ENCODE peak calls at places on chromosomes 3 and 15, in nine cellular contexts. B, V, P, U, H, A, L, X and S are unnamed samples.

GRCh38 chr3:52256622-52257021 is 11.1 kb downstream of the PPM1M start:
- DNase-seq in B (no peak), V (no peak), P (no peak), U (no peak), H (no peak), A (no peak), L (no peak), X (no peak), S (no peak)

GRCh38 chr15:70741107-70741511 is 22.2 kb downstream of the UACA start:
- DNase-seq in B (no peak), V (peak; percentile 69), P (no peak), U (peak; percentile 35), H (peak; percentile 16), A (no peak), L (no peak), X (no peak), S (no peak)

GRCh38 chr15:65957451-65957850 is 88.2 kb downstream of the RAB11A start:
- DNase-seq in B (no peak), V (no peak), P (no peak), U (no peak), H (no peak), A (no peak), L (no peak), X (no peak), S (no peak)

GRCh38 chr3:66403268-66403990 is 97.4 kb downstream of the LRIG1 start:
- DNase-seq in B (no peak), V (no peak), P (no peak), U (no peak), H (no peak), A (no peak), L (no peak), X (peak; percentile 59), S (no peak)

GRCh38 chr15:63200464-63201242 is 11.2 kb downstream of the RAB8B start:
- DNase-seq in B (no peak), V (no peak), P (no peak), U (no peak), H (no peak), A (no peak), L (no peak), X (no peak), S (no peak)

GRCh38 chr15:81235276-81235675 is 38.6 kb downstream of the IL16 start:
- DNase-seq in B (no peak), V (no peak), P (no peak), U (no peak), H (no peak), A (no peak), L (no peak), X (no peak), S (no peak)

GRCh38 chr15:90402230-90402629 is 14.2 kb downstream of the IQGAP1 start:
- DNase-seq in B (no peak), V (peak; percentile 17), P (peak; percentile 57), U (peak; percentile 83), H (no peak), A (no peak), L (no peak), X (no peak), S (no peak)

GRCh38 chr15:40927497-40928346 is 1.4 kb upstream of the DLL4 start:
- DNase-seq in B (no peak), V (peak; percentile 58), P (peak; percentile 75), U (peak; percentile 71), H (no peak), A (no peak), L (no peak), X (peak; percentile 87), S (no peak)

GRCh38 chr3:71955549-71956373 is 170.8 kb upstream of the PROK2 start:
- DNase-seq in B (no peak), V (peak; percentile 79), P (peak; percentile 75), U (peak; percentile 50), H (peak; percentile 66), A (no peak), L (peak; percentile 25), X (peak; percentile 58), S (peak; percentile 83)

GRCh38 chr15:82748315-82748714 is 38.6 kb upstream of the AP3B2 start:
- DNase-seq in B (no peak), V (no peak), P (no peak), U (no peak), H (no peak), A (no peak), L (no peak), X (no peak), S (no peak)

GRCh38 chr3:168341192-168341816 is 245.6 kb upstream of the GOLIM4 start:
- DNase-seq in B (no peak), V (no peak), P (no peak), U (no peak), H (no peak), A (no peak), L (no peak), X (no peak), S (no peak)